ENCODE peak calls at places on chromosomes 12 and 14, in seven cellular contexts. One of them, this sample, is unnamed.
A peak's percentile ranks its signal among the peaks of the same experiment; 100 is the strongest.

GRCh38 chr12:67754933-67755697 is 106.6 kb downstream of the DYRK2 start:
- DNase-seq in prostate gland: no peak
- DNase-seq in fibroblast of lung: no peak
- DNase-seq in dermis blood vessel endothelial cell: no peak
- DNase-seq in stimulated activated CD4-positive, alpha-beta T cell treated with anti-CD3 and anti-CD28 coated beads, Interleukin-15, amount 100 ng/mL, for 1 hour: no peak
- DNase-seq in cardiac muscle cell: no peak
- DNase-seq in GM06990: no peak
- DNase-seq in this sample: no peak

GRCh38 chr12:2794261-2794735 is 472 bp upstream of the FKBP4 start:
- DNase-seq in prostate gland: peak; percentile 61
- DNase-seq in fibroblast of lung: no peak
- DNase-seq in dermis blood vessel endothelial cell: peak; percentile 46
- DNase-seq in stimulated activated CD4-positive, alpha-beta T cell treated with anti-CD3 and anti-CD28 coated beads, Interleukin-15, amount 100 ng/mL, for 1 hour: peak; percentile 11
- DNase-seq in cardiac muscle cell: no peak
- DNase-seq in GM06990: no peak
- DNase-seq in this sample: no peak

GRCh38 chr12:14540801-14541462 is 26.8 kb downstream of the PLBD1 start:
- DNase-seq in prostate gland: no peak
- DNase-seq in fibroblast of lung: no peak
- DNase-seq in dermis blood vessel endothelial cell: no peak
- DNase-seq in stimulated activated CD4-positive, alpha-beta T cell treated with anti-CD3 and anti-CD28 coated beads, Interleukin-15, amount 100 ng/mL, for 1 hour: no peak
- DNase-seq in cardiac muscle cell: no peak
- DNase-seq in GM06990: peak; percentile 22
- DNase-seq in this sample: no peak

GRCh38 chr12:47903927-47904646 is 707 bp downstream of the VDR start:
- DNase-seq in prostate gland: peak; percentile 13
- DNase-seq in fibroblast of lung: peak; percentile 89
- DNase-seq in dermis blood vessel endothelial cell: peak; percentile 71
- DNase-seq in stimulated activated CD4-positive, alpha-beta T cell treated with anti-CD3 and anti-CD28 coated beads, Interleukin-15, amount 100 ng/mL, for 1 hour: peak; percentile 39
- DNase-seq in cardiac muscle cell: peak; percentile 83
- DNase-seq in GM06990: no peak
- DNase-seq in this sample: no peak

GRCh38 chr14:35051796-35052195 is 5.7 kb downstream of the FAM177A1 start:
- DNase-seq in prostate gland: no peak
- DNase-seq in fibroblast of lung: peak; percentile 53
- DNase-seq in dermis blood vessel endothelial cell: no peak
- DNase-seq in stimulated activated CD4-positive, alpha-beta T cell treated with anti-CD3 and anti-CD28 coated beads, Interleukin-15, amount 100 ng/mL, for 1 hour: no peak
- DNase-seq in cardiac muscle cell: peak; percentile 48
- DNase-seq in GM06990: no peak
- DNase-seq in this sample: no peak

GRCh38 chr12:10171954-10172353 is at the start of gene OLR1:
- DNase-seq in prostate gland: no peak
- DNase-seq in fibroblast of lung: peak; percentile 30
- DNase-seq in dermis blood vessel endothelial cell: no peak
- DNase-seq in stimulated activated CD4-positive, alpha-beta T cell treated with anti-CD3 and anti-CD28 coated beads, Interleukin-15, amount 100 ng/mL, for 1 hour: no peak
- DNase-seq in cardiac muscle cell: no peak
- DNase-seq in GM06990: no peak
- DNase-seq in this sample: no peak

GRCh38 chr12:52946797-52947547 is 1.9 kb upstream of the KRT18 start:
- DNase-seq in prostate gland: no peak
- DNase-seq in fibroblast of lung: peak; percentile 61
- DNase-seq in dermis blood vessel endothelial cell: no peak
- DNase-seq in stimulated activated CD4-positive, alpha-beta T cell treated with anti-CD3 and anti-CD28 coated beads, Interleukin-15, amount 100 ng/mL, for 1 hour: no peak
- DNase-seq in cardiac muscle cell: no peak
- DNase-seq in GM06990: no peak
- DNase-seq in this sample: no peak

GRCh38 chr12:80967565-80967964 is 29.8 kb upstream of the LIN7A start:
- DNase-seq in prostate gland: no peak
- DNase-seq in fibroblast of lung: no peak
- DNase-seq in dermis blood vessel endothelial cell: no peak
- DNase-seq in stimulated activated CD4-positive, alpha-beta T cell treated with anti-CD3 and anti-CD28 coated beads, Interleukin-15, amount 100 ng/mL, for 1 hour: no peak
- DNase-seq in cardiac muscle cell: no peak
- DNase-seq in GM06990: no peak
- DNase-seq in this sample: no peak

GRCh38 chr14:103121161-103121845 is 2.0 kb upstream of the TNFAIP2 start:
- DNase-seq in prostate gland: no peak
- DNase-seq in fibroblast of lung: no peak
- DNase-seq in dermis blood vessel endothelial cell: peak; percentile 39
- DNase-seq in stimulated activated CD4-positive, alpha-beta T cell treated with anti-CD3 and anti-CD28 coated beads, Interleukin-15, amount 100 ng/mL, for 1 hour: no peak
- DNase-seq in cardiac muscle cell: peak; percentile 64
- DNase-seq in GM06990: no peak
- DNase-seq in this sample: no peak

GRCh38 chr14:99772371-99773283 is 20.6 kb upstream of the EML1 start:
- DNase-seq in prostate gland: no peak
- DNase-seq in fibroblast of lung: peak; percentile 45
- DNase-seq in dermis blood vessel endothelial cell: no peak
- DNase-seq in stimulated activated CD4-positive, alpha-beta T cell treated with anti-CD3 and anti-CD28 coated beads, Interleukin-15, amount 100 ng/mL, for 1 hour: no peak
- DNase-seq in cardiac muscle cell: no peak
- DNase-seq in GM06990: no peak
- DNase-seq in this sample: no peak

GRCh38 chr12:84355561-84355960 is 557.0 kb downstream of the SLC6A15 start:
- DNase-seq in prostate gland: no peak
- DNase-seq in fibroblast of lung: no peak
- DNase-seq in dermis blood vessel endothelial cell: no peak
- DNase-seq in stimulated activated CD4-positive, alpha-beta T cell treated with anti-CD3 and anti-CD28 coated beads, Interleukin-15, amount 100 ng/mL, for 1 hour: no peak
- DNase-seq in cardiac muscle cell: no peak
- DNase-seq in GM06990: no peak
- DNase-seq in this sample: no peak

GRCh38 chr12:117069126-117069788 is 30.0 kb downstream of the TESC start:
- DNase-seq in prostate gland: no peak
- DNase-seq in fibroblast of lung: no peak
- DNase-seq in dermis blood vessel endothelial cell: no peak
- DNase-seq in stimulated activated CD4-positive, alpha-beta T cell treated with anti-CD3 and anti-CD28 coated beads, Interleukin-15, amount 100 ng/mL, for 1 hour: no peak
- DNase-seq in cardiac muscle cell: no peak
- DNase-seq in GM06990: no peak
- DNase-seq in this sample: no peak

GRCh38 chr14:99690636-99691035 is 6.5 kb downstream of the CYP46A1 start:
- DNase-seq in prostate gland: no peak
- DNase-seq in fibroblast of lung: no peak
- DNase-seq in dermis blood vessel endothelial cell: no peak
- DNase-seq in stimulated activated CD4-positive, alpha-beta T cell treated with anti-CD3 and anti-CD28 coated beads, Interleukin-15, amount 100 ng/mL, for 1 hour: no peak
- DNase-seq in cardiac muscle cell: no peak
- DNase-seq in GM06990: no peak
- DNase-seq in this sample: no peak

GRCh38 chr12:120283318-120283717 is 8.4 kb downstream of the RNU4-2 start:
- DNase-seq in prostate gland: no peak
- DNase-seq in fibroblast of lung: no peak
- DNase-seq in dermis blood vessel endothelial cell: no peak
- DNase-seq in stimulated activated CD4-positive, alpha-beta T cell treated with anti-CD3 and anti-CD28 coated beads, Interleukin-15, amount 100 ng/mL, for 1 hour: no peak
- DNase-seq in cardiac muscle cell: peak; percentile 49
- DNase-seq in GM06990: no peak
- DNase-seq in this sample: no peak

GRCh38 chr14:59483360-59483759 is 848 bp downstream of the L3HYPDH start:
- DNase-seq in prostate gland: no peak
- DNase-seq in fibroblast of lung: peak; percentile 90
- DNase-seq in dermis blood vessel endothelial cell: peak; percentile 42
- DNase-seq in stimulated activated CD4-positive, alpha-beta T cell treated with anti-CD3 and anti-CD28 coated beads, Interleukin-15, amount 100 ng/mL, for 1 hour: no peak
- DNase-seq in cardiac muscle cell: peak; percentile 65
- DNase-seq in GM06990: no peak
- DNase-seq in this sample: no peak

GRCh38 chr12:124914392-124915248 is at the start of gene UBC:
- DNase-seq in prostate gland: peak; percentile 92
- DNase-seq in fibroblast of lung: peak; percentile 93
- DNase-seq in dermis blood vessel endothelial cell: peak; percentile 94
- DNase-seq in stimulated activated CD4-positive, alpha-beta T cell treated with anti-CD3 and anti-CD28 coated beads, Interleukin-15, amount 100 ng/mL, for 1 hour: peak; percentile 82
- DNase-seq in cardiac muscle cell: peak; percentile 95
- DNase-seq in GM06990: peak; percentile 99
- DNase-seq in this sample: no peak

GRCh38 chr14:106039400-106039799 is 513.0 kb downstream of the TMEM121 start:
- DNase-seq in prostate gland: no peak
- DNase-seq in fibroblast of lung: no peak
- DNase-seq in dermis blood vessel endothelial cell: no peak
- DNase-seq in stimulated activated CD4-positive, alpha-beta T cell treated with anti-CD3 and anti-CD28 coated beads, Interleukin-15, amount 100 ng/mL, for 1 hour: peak; percentile 49
- DNase-seq in cardiac muscle cell: no peak
- DNase-seq in GM06990: no peak
- DNase-seq in this sample: no peak